ENCODE peak calls at places on chromosomes 3 and 15, in five cellular contexts. One of them, this sample, is unnamed. For H3K27me3, the result is how much of the 10 kb centered on the place peaks cover.

GRCh38 chr15:100777821-100778220 is 101.8 kb upstream of the ALDH1A3 start:
- DNase-seq in heart right ventricle: no peak
- DNase-seq in brain microvascular endothelial cell: no peak
- DNase-seq in stomach: no peak
- DNase-seq in K562: no peak
- DNase-seq in this sample: no peak

GRCh38 chr3:22269827-22270226 is 518.8 kb upstream of the ZNF385D start:
- DNase-seq in heart right ventricle: no peak
- DNase-seq in brain microvascular endothelial cell: peak
- DNase-seq in stomach: no peak
- DNase-seq in K562: no peak
- DNase-seq in this sample: no peak

GRCh38 chr3:115325539-115325938 is 178.5 kb upstream of the ZBTB20 start:
- DNase-seq in heart right ventricle: peak
- DNase-seq in brain microvascular endothelial cell: peak
- DNase-seq in stomach: no peak
- DNase-seq in K562: peak
- DNase-seq in this sample: peak

GRCh38 chr15:40859206-40859851 is 14.7 kb downstream of the RHOV start:
- DNase-seq in heart right ventricle: peak
- DNase-seq in brain microvascular endothelial cell: peak
- DNase-seq in stomach: peak
- DNase-seq in K562: peak
- DNase-seq in this sample: peak

GRCh38 chr3:94525039-94525438 is 462.2 kb downstream of the NSUN3 start:
- DNase-seq in heart right ventricle: peak
- DNase-seq in brain microvascular endothelial cell: peak
- DNase-seq in stomach: no peak
- DNase-seq in K562: no peak
- DNase-seq in this sample: peak

GRCh38 chr15:69797615-69798014 is 300.1 kb downstream of the TLE3 start:
- DNase-seq in heart right ventricle: no peak
- DNase-seq in brain microvascular endothelial cell: no peak
- DNase-seq in stomach: no peak
- DNase-seq in K562: no peak
- DNase-seq in this sample: no peak

GRCh38 chr3:25982756-25983155 is 192.9 kb downstream of the OXSM start:
- DNase-seq in heart right ventricle: no peak
- DNase-seq in brain microvascular endothelial cell: no peak
- DNase-seq in stomach: no peak
- DNase-seq in K562: no peak
- DNase-seq in this sample: no peak

GRCh38 chr15:33201376-33202189 is 7.1 kb upstream of the FMN1 start:
- DNase-seq in heart right ventricle: peak
- DNase-seq in brain microvascular endothelial cell: peak
- DNase-seq in stomach: peak
- DNase-seq in K562: no peak
- DNase-seq in this sample: peak

GRCh38 chr15:68783226-68784054 is 37.3 kb downstream of the ANP32A start:
- DNase-seq in heart right ventricle: no peak
- DNase-seq in brain microvascular endothelial cell: no peak
- DNase-seq in stomach: peak
- DNase-seq in K562: peak
- DNase-seq in this sample: peak

GRCh38 chr3:43317461-43318316 is 31.3 kb downstream of the SNRK start:
- DNase-seq in heart right ventricle: peak
- DNase-seq in brain microvascular endothelial cell: peak
- DNase-seq in stomach: no peak
- DNase-seq in K562: no peak
- DNase-seq in this sample: no peak

GRCh38 chr3:146715176-146715575 is 110.0 kb upstream of the PLSCR5 start:
- DNase-seq in heart right ventricle: no peak
- DNase-seq in brain microvascular endothelial cell: no peak
- DNase-seq in stomach: no peak
- DNase-seq in K562: no peak
- DNase-seq in this sample: no peak

GRCh38 chr15:62742409-62743171 is 300.0 kb upstream of the TPM1 start:
- DNase-seq in heart right ventricle: peak
- DNase-seq in brain microvascular endothelial cell: peak
- DNase-seq in stomach: peak
- DNase-seq in K562: peak
- DNase-seq in this sample: peak

GRCh38 chr3:52521881-52522650 is 11.6 kb downstream of the NT5DC2 start:
- DNase-seq in heart right ventricle: no peak
- DNase-seq in brain microvascular endothelial cell: no peak
- DNase-seq in stomach: no peak
- DNase-seq in K562: no peak
- DNase-seq in this sample: no peak

GRCh38 chr15:41775651-41776050 is 1.4 kb downstream of the MAPKBP1 start:
- DNase-seq in heart right ventricle: no peak
- DNase-seq in brain microvascular endothelial cell: no peak
- DNase-seq in stomach: no peak
- DNase-seq in K562: no peak
- DNase-seq in this sample: no peak

GRCh38 chr3:73614385-73614784 is 10.4 kb downstream of the PDZRN3 start:
- DNase-seq in heart right ventricle: peak
- DNase-seq in brain microvascular endothelial cell: peak
- DNase-seq in stomach: no peak
- DNase-seq in K562: no peak
- DNase-seq in this sample: no peak

GRCh38 chr3:52841981-52842340 is 7.1 kb upstream of the MUSTN1 start:
- DNase-seq in heart right ventricle: no peak
- DNase-seq in brain microvascular endothelial cell: no peak
- DNase-seq in stomach: no peak
- DNase-seq in K562: no peak
- DNase-seq in this sample: no peak

GRCh38 chr3:46228259-46229222 is 13.7 kb upstream of the CCR3 start:
- DNase-seq in heart right ventricle: no peak
- DNase-seq in brain microvascular endothelial cell: peak
- DNase-seq in stomach: no peak
- DNase-seq in K562: no peak
- DNase-seq in this sample: no peak

GRCh38 chr3:105965384-105965783 is 96.6 kb upstream of the CBLB start:
- DNase-seq in heart right ventricle: peak
- DNase-seq in brain microvascular endothelial cell: peak
- DNase-seq in stomach: no peak
- DNase-seq in K562: no peak
- DNase-seq in this sample: no peak

GRCh38 chr15:50109086-50109987 is 9.7 kb downstream of the ATP8B4 start:
- DNase-seq in heart right ventricle: peak
- DNase-seq in brain microvascular endothelial cell: peak
- DNase-seq in stomach: no peak
- DNase-seq in K562: no peak
- DNase-seq in this sample: no peak

GRCh38 chr15:65248506-65248905 is 37.2 kb upstream of the CILP start:
- DNase-seq in heart right ventricle: no peak
- DNase-seq in brain microvascular endothelial cell: no peak
- DNase-seq in stomach: no peak
- DNase-seq in K562: no peak
- DNase-seq in this sample: no peak

GRCh38 chr15:63497642-63498100 is 6.7 kb upstream of the USP3 start:
- DNase-seq in heart right ventricle: no peak
- DNase-seq in brain microvascular endothelial cell: no peak
- DNase-seq in stomach: peak
- DNase-seq in K562: no peak
- DNase-seq in this sample: no peak

GRCh38 chr15:75091814-75092213 is 68.4 kb downstream of the PPCDC start:
- DNase-seq in heart right ventricle: no peak
- DNase-seq in brain microvascular endothelial cell: no peak
- DNase-seq in stomach: no peak
- DNase-seq in K562: no peak
- DNase-seq in this sample: no peak

GRCh38 chr3:29694783-29695182 is 413.9 kb downstream of the RBMS3 start:
- DNase-seq in heart right ventricle: peak
- DNase-seq in brain microvascular endothelial cell: peak
- DNase-seq in stomach: no peak
- DNase-seq in K562: no peak
- DNase-seq in this sample: no peak

GRCh38 chr3:126996905-126997304 is 14.0 kb downstream of the PLXNA1 start:
- DNase-seq in heart right ventricle: no peak
- DNase-seq in brain microvascular endothelial cell: no peak
- DNase-seq in stomach: no peak
- DNase-seq in K562: no peak
- DNase-seq in this sample: no peak

GRCh38 chr15:40050788-40051615 is 12.0 kb upstream of the SRP14 start:
- DNase-seq in heart right ventricle: no peak
- DNase-seq in brain microvascular endothelial cell: no peak
- DNase-seq in stomach: no peak
- DNase-seq in K562: no peak
- DNase-seq in this sample: peak

GRCh38 chr3:29144807-29145206 is 136.1 kb upstream of the RBMS3 start:
- DNase-seq in heart right ventricle: peak
- DNase-seq in brain microvascular endothelial cell: peak
- DNase-seq in stomach: no peak
- DNase-seq in K562: no peak
- DNase-seq in this sample: no peak

GRCh38 chr3:192128060-192128459 is 599.3 kb downstream of the FGF12 start:
- DNase-seq in heart right ventricle: no peak
- DNase-seq in brain microvascular endothelial cell: no peak
- DNase-seq in stomach: no peak
- DNase-seq in K562: no peak
- DNase-seq in this sample: no peak

GRCh38 chr3:135081451-135082434 is 286.7 kb downstream of the EPHB1 start:
- DNase-seq in heart right ventricle: no peak
- DNase-seq in brain microvascular endothelial cell: no peak
- DNase-seq in stomach: no peak
- DNase-seq in K562: no peak
- DNase-seq in this sample: no peak

GRCh38 chr3:170749765-170750477 is 120.1 kb downstream of the RPL22L1 start:
- DNase-seq in heart right ventricle: no peak
- DNase-seq in brain microvascular endothelial cell: no peak
- DNase-seq in stomach: no peak
- DNase-seq in K562: no peak
- DNase-seq in this sample: no peak

GRCh38 chr3:136838641-136839555 is 20.0 kb downstream of the SLC35G2 start:
- DNase-seq in heart right ventricle: no peak
- DNase-seq in brain microvascular endothelial cell: no peak
- DNase-seq in stomach: no peak
- DNase-seq in K562: peak
- DNase-seq in this sample: no peak

GRCh38 chr3:100209948-100210776 is 50.6 kb upstream of the TBC1D23 start:
- DNase-seq in heart right ventricle: no peak
- DNase-seq in brain microvascular endothelial cell: no peak
- DNase-seq in stomach: no peak
- DNase-seq in K562: no peak
- DNase-seq in this sample: no peak

GRCh38 chr15:65264877-65265430 is 21.7 kb downstream of the PARP16 start:
- DNase-seq in heart right ventricle: no peak
- DNase-seq in brain microvascular endothelial cell: no peak
- DNase-seq in stomach: no peak
- DNase-seq in K562: no peak
- DNase-seq in this sample: no peak

GRCh38 chr3:71217640-71218222 is 365.8 kb downstream of the FOXP1 start:
- DNase-seq in heart right ventricle: no peak
- DNase-seq in brain microvascular endothelial cell: no peak
- DNase-seq in stomach: no peak
- DNase-seq in K562: no peak
- DNase-seq in this sample: no peak

GRCh38 chr3:168511428-168512014 is 415.8 kb upstream of the GOLIM4 start:
- DNase-seq in heart right ventricle: no peak
- DNase-seq in brain microvascular endothelial cell: peak
- DNase-seq in stomach: no peak
- DNase-seq in K562: peak
- DNase-seq in this sample: no peak
- TF ChIP-seq CTCF in heart right ventricle: no peak
- TF ChIP-seq CTCF in brain microvascular endothelial cell: peak
- TF ChIP-seq CTCF in stomach: peak
- TF ChIP-seq CTCF in K562: no peak
- TF ChIP-seq CTCF in this sample: peak

GRCh38 chr3:122987726-122988319 is 39.7 kb downstream of the SEMA5B start:
- DNase-seq in heart right ventricle: no peak
- DNase-seq in brain microvascular endothelial cell: no peak
- DNase-seq in stomach: no peak
- DNase-seq in K562: no peak
- DNase-seq in this sample: no peak

GRCh38 chr3:122987231-122987630 is 40.3 kb downstream of the SEMA5B start:
- DNase-seq in heart right ventricle: no peak
- DNase-seq in brain microvascular endothelial cell: no peak
- DNase-seq in stomach: no peak
- DNase-seq in K562: no peak
- DNase-seq in this sample: no peak

GRCh38 chr3:122989856-122990575 is 37.5 kb downstream of the SEMA5B start:
- DNase-seq in heart right ventricle: no peak
- DNase-seq in brain microvascular endothelial cell: no peak
- DNase-seq in stomach: no peak
- DNase-seq in K562: no peak
- DNase-seq in this sample: no peak

GRCh38 chr3:122986790-122987189 is 40.8 kb downstream of the SEMA5B start:
- DNase-seq in heart right ventricle: no peak
- DNase-seq in brain microvascular endothelial cell: no peak
- DNase-seq in stomach: no peak
- DNase-seq in K562: no peak
- DNase-seq in this sample: peak

DNA sequence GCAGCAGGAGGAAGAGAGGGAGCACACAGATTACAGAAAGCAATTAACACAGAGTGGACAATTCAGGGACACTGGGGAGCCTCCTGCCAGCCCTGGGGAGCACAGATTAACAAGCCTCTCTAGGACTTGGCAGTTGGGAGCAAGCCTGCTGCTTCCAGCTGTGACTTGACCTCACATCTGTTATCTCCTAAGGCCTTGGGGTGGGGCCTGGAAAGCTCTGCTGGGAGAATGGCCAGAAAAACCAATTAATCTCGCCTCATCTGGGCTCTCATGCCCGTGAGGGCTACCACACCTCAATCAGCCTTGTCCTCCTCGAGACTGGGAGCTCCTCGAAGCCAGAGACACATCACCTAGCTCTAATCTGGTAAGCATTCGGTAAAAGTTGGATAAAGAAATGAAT is 39.1 kb downstream of the SEMA5B start:
- DNase-seq in heart right ventricle: no peak
- DNase-seq in brain microvascular endothelial cell: no peak
- DNase-seq in stomach: no peak
- DNase-seq in K562: no peak
- DNase-seq in this sample: no peak
- H3K27me3 ChIP-seq in heart right ventricle: under half
- H3K27me3 ChIP-seq in brain microvascular endothelial cell: half or more
- H3K27me3 ChIP-seq in stomach: under half
- H3K27me3 ChIP-seq in K562: under half
- H3K27me3 ChIP-seq in this sample: under half

GRCh38 chr3:188097786-188098185 is 56.2 kb upstream of the LPP start:
- DNase-seq in heart right ventricle: peak
- DNase-seq in brain microvascular endothelial cell: no peak
- DNase-seq in stomach: no peak
- DNase-seq in K562: no peak
- DNase-seq in this sample: no peak
- H3K27ac ChIP-seq in heart right ventricle: peak
- H3K27ac ChIP-seq in brain microvascular endothelial cell: no peak
- H3K27ac ChIP-seq in stomach: no peak
- H3K27ac ChIP-seq in K562: no peak
- H3K27ac ChIP-seq in this sample: no peak

DNA sequence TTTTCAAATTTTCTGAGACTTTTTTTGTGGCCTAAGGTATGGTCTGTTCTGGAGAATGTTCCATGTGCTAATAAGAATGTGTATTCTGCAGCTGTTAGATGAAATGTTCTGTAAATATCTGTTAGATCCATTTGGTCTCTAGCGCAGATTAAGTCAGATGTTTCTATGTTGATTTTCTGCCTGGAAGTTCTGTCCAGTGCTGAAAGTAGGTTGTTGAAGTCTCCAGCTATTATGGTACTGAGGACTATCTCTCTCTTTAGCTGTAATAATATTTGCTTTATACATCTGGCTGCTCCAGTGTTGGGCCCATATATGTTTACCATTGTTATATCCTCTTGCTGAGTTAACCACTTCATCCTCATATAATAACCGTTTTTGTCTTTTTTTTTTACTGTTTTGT is 13.2 kb upstream of the TUBGCP5 start:
- DNase-seq in heart right ventricle: no peak
- DNase-seq in brain microvascular endothelial cell: no peak
- DNase-seq in stomach: no peak
- DNase-seq in K562: no peak
- DNase-seq in this sample: no peak
- TF ChIP-seq CTCF in heart right ventricle: no peak
- TF ChIP-seq CTCF in brain microvascular endothelial cell: no peak
- TF ChIP-seq CTCF in stomach: no peak
- TF ChIP-seq CTCF in K562: no peak
- TF ChIP-seq CTCF in this sample: no peak

This sample was measured in endodermal cell.